ENCODE peak calls at places on chromosomes 3 and 15, in five cellular contexts. Q is hypothalamus, W is T-helper 9 cell, H is PC-9, F is foreskin fibroblast. U is an unnamed sample.

GRCh38 chr3:184808021-184808420 is 3.9 kb upstream of the VPS8 start:
- DNase-seq in Q (no peak), W (no peak), H (no peak), F (no peak), U (no peak)

GRCh38 chr3:141446737-141447136 is 40.1 kb upstream of the RASA2 start:
- DNase-seq in Q (no peak), W (no peak), H (no peak), F (no peak), U (no peak)

GRCh38 chr3:52225452-52226228 is at the start of gene TLR9:
- DNase-seq in Q (no peak), W (no peak), H (no peak), F (no peak), U (no peak)

GRCh38 chr3:4823986-4824947 is 155.0 kb upstream of the BHLHE40 start:
- DNase-seq in Q (no peak), W (no peak), H (no peak), F (no peak), U (no peak)

GRCh38 chr15:43168192-43169107 is 16.8 kb upstream of the CCNDBP1 start:
- DNase-seq in Q (no peak), W (no peak), H (no peak), F (peak), U (peak)

GRCh38 chr3:135499426-135499825 is 466.1 kb upstream of the PPP2R3A start:
- DNase-seq in Q (no peak), W (no peak), H (no peak), F (no peak), U (no peak)

GRCh38 chr15:42364529-42364928 is 5.2 kb downstream of the CAPN3 start:
- DNase-seq in Q (no peak), W (no peak), H (no peak), F (peak), U (no peak)

GRCh38 chr3:32460031-32460749 is 42.5 kb downstream of the CMTM6 start:
- DNase-seq in Q (no peak), W (peak), H (no peak), F (no peak), U (no peak)

GRCh38 chr3:72368331-72368975 is 479.8 kb downstream of the SHQ1 start:
- DNase-seq in Q (no peak), W (no peak), H (no peak), F (no peak), U (no peak)

GRCh38 chr15:40829155-40829554 is 647 bp upstream of the PPP1R14D start:
- DNase-seq in Q (no peak), W (no peak), H (no peak), F (no peak), U (no peak)

GRCh38 chr15:88440021-88440420 is 27.2 kb downstream of the MRPL46 start:
- DNase-seq in Q (no peak), W (no peak), H (no peak), F (peak), U (peak)

GRCh38 chr3:65873028-65873427 is 165.7 kb downstream of the MAGI1 start:
- DNase-seq in Q (peak), W (no peak), H (no peak), F (peak), U (no peak)

GRCh38 chr3:182508896-182509295 is 284.4 kb upstream of the ATP11B start:
- DNase-seq in Q (no peak), W (no peak), H (no peak), F (no peak), U (no peak)

GRCh38 chr15:36356978-36357582 is 222.3 kb upstream of the CDIN1 start:
- DNase-seq in Q (no peak), W (no peak), H (no peak), F (peak), U (no peak)